ENCODE peak calls at places on chromosomes 3 and 15, in seven cellular contexts. Q is body of pancreas, N is tibial nerve, D is spleen, B is ovary, Z is IMR-90, S is breast epithelium. L is an unnamed sample. For H3K9me3, the result is how much of the 10 kb centered on the place peaks cover.

GRCh38 chr3:29758108-29759020 is 477.5 kb downstream of the RBMS3 start:
- DNase-seq in Q (peak), N (no peak), D (no peak), B (no peak), Z (peak), S (no peak), L (no peak)

GRCh38 chr15:98668566-98669308 is 20.4 kb downstream of the IGF1R start:
- DNase-seq in Q (no peak), N (no peak), D (no peak), B (no peak), Z (peak), S (no peak), L (no peak)

GRCh38 chr15:65981837-65982696 is 112.8 kb downstream of the RAB11A start:
- DNase-seq in Q (peak), N (no peak), D (peak), B (no peak), Z (no peak), S (no peak), L (no peak)

GRCh38 chr3:195117978-195118581 is 152.9 kb downstream of the XXYLT1 start:
- DNase-seq in Q (no peak), N (no peak), D (no peak), B (no peak), Z (peak), S (no peak), L (no peak)

GRCh38 chr3:131242201-131242600 is 139.4 kb upstream of the NUDT16 start:
- DNase-seq in Q (no peak), N (no peak), D (no peak), B (no peak), Z (no peak), S (no peak), L (no peak)

GRCh38 chr15:92079047-92079446 is 225.5 kb downstream of the SLCO3A1 start:
- DNase-seq in Q (no peak), N (no peak), D (no peak), B (no peak), Z (no peak), S (no peak), L (no peak)

GRCh38 chr3:13277860-13278531 is 142.1 kb downstream of the NUP210 start:
- DNase-seq in Q (no peak), N (no peak), D (peak), B (no peak), Z (peak), S (peak), L (no peak)

GRCh38 chr3:151863611-151864010 is 9.8 kb upstream of the SUCNR1 start:
- DNase-seq in Q (no peak), N (no peak), D (no peak), B (no peak), Z (peak), S (no peak), L (no peak)

GRCh38 chr3:24249523-24249922 is 245.1 kb downstream of the THRB start:
- DNase-seq in Q (no peak), N (no peak), D (no peak), B (no peak), Z (no peak), S (no peak), L (no peak)

GRCh38 chr3:43958005-43958770 is 267.4 kb downstream of the ABHD5 start:
- DNase-seq in Q (no peak), N (no peak), D (no peak), B (no peak), Z (no peak), S (no peak), L (no peak)

GRCh38 chr3:18556503-18556902 is 131.4 kb upstream of the SATB1 start:
- DNase-seq in Q (peak), N (no peak), D (no peak), B (no peak), Z (no peak), S (no peak), L (no peak)

GRCh38 chr3:44885618-44886017 is 11.2 kb downstream of the TGM4 start:
- DNase-seq in Q (no peak), N (no peak), D (no peak), B (no peak), Z (peak), S (no peak), L (no peak)

GRCh38 chr3:198097048-198097447 is 137.0 kb downstream of the LMLN start:
- DNase-seq in Q (no peak), N (no peak), D (no peak), B (no peak), Z (no peak), S (no peak), L (no peak)

GRCh38 chr15:43193710-43194109 is 8.5 kb downstream of the CCNDBP1 start:
- DNase-seq in Q (no peak), N (no peak), D (no peak), B (no peak), Z (no peak), S (no peak), L (no peak)

GRCh38 chr3:35760147-35760546 is 120.8 kb downstream of the ARPP21 start:
- DNase-seq in Q (no peak), N (no peak), D (no peak), B (no peak), Z (no peak), S (no peak), L (no peak)

GRCh38 chr15:39110336-39110735 is 470.5 kb upstream of the THBS1 start:
- DNase-seq in Q (no peak), N (no peak), D (no peak), B (no peak), Z (peak), S (no peak), L (no peak)

GRCh38 chr3:60652829-60653228 is 598.4 kb downstream of the FHIT start:
- DNase-seq in Q (no peak), N (no peak), D (no peak), B (no peak), Z (no peak), S (no peak), L (no peak)

GRCh38 chr3:195247863-195248189 is 23.1 kb downstream of the XXYLT1 start:
- DNase-seq in Q (no peak), N (no peak), D (peak), B (peak), Z (no peak), S (no peak), L (peak)

GRCh38 chr3:102180291-102180931 is 254.4 kb upstream of the ZPLD1 start:
- DNase-seq in Q (peak), N (no peak), D (no peak), B (no peak), Z (peak), S (no peak), L (no peak)

GRCh38 chr15:100189319-100189718 is 152.5 kb downstream of the ADAMTS17 start:
- DNase-seq in Q (no peak), N (no peak), D (no peak), B (no peak), Z (no peak), S (no peak), L (no peak)

GRCh38 chr3:18445421-18446066 is 20.4 kb upstream of the SATB1 start:
- DNase-seq in Q (peak), N (no peak), D (peak), B (no peak), Z (no peak), S (no peak), L (no peak)

GRCh38 chr15:29400701-29401100 is 131.1 kb upstream of the NSMCE3 start:
- DNase-seq in Q (no peak), N (no peak), D (no peak), B (no peak), Z (no peak), S (no peak), L (no peak)

GRCh38 chr3:65960087-65960486 is 78.6 kb downstream of the MAGI1 start:
- DNase-seq in Q (no peak), N (no peak), D (no peak), B (no peak), Z (peak), S (no peak), L (no peak)

GRCh38 chr3:173761161-173761560 is 363.6 kb downstream of the NLGN1 start:
- DNase-seq in Q (no peak), N (no peak), D (no peak), B (no peak), Z (no peak), S (no peak), L (no peak)

DNA sequence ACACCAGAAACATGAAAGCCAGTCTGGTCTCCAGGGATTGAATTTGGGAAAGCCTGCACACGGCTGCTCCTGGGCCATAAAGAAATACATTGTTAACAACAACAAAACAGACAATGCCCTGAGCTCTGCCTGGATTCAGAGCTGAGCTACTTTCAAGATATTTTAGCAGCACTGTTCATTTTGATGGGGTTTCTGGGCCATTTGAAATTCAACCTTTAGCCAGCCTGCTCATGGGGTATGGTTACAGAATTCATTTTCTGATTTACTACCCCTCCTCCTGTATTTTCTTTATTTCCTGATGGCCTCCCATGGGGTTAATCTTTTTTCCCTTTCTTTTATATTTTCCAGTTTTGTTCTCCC is 19.4 kb downstream of the NR2F2 start:
- DNase-seq in Q (no peak), N (no peak), D (no peak), B (no peak), Z (no peak), S (no peak), L (no peak)
- H3K4me3 ChIP-seq in Q (no peak), N (peak), D (no peak), B (peak), Z (no peak), S (no peak), L (no peak)

DNA sequence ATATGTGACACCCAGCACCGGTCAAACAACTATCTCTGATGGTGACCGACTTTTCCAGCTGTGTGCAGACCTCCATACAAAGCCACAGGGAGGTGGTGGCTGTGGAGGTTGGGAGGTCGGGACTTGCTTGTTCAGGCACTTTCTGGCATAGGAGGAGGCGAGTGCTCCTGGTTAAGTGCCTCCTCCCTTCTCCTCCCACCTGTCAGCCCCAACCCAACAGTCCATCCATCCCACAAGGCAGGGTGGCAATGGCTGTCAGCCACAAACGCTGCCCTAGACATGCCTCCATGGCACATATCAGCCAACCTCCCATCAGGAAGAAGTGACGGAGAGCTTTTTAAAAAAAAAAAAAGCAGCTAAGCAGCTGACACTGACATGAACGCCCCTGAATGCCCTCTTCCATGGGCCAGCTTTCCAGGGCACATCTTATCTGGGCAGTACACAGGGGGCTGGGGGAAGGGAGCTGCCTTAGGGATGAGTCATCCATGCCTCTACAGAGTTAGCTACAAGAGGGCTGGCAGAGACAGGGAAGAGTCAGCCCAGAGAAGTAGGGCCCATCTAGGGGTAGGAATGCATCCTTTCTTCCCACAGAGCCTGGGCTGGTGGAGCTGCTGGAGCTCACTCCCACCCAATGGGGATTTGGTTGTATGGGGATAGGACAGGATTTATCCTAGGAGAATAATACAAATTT is 41.2 kb downstream of the CCDC12 start:
- DNase-seq in Q (peak), N (no peak), D (peak), B (peak), Z (peak), S (peak), L (no peak)
- TF ChIP-seq POLR2A in Q (no peak), N (no peak), D (no peak), B (no peak), Z (no peak), S (no peak), L (no peak)

GRCh38 chr15:72475674-72476073 is 1.5 kb downstream of the ARIH1 start:
- DNase-seq in Q (no peak), N (no peak), D (no peak), B (no peak), Z (no peak), S (no peak), L (no peak)
- H3K9me3 ChIP-seq in Q (under half), N (under half), D (under half), B (under half), Z (under half), S (under half), L (under half)

GRCh38 chr15:101651753-101652097 is 456 bp downstream of the TM2D3 start:
- DNase-seq in Q (peak), N (no peak), D (no peak), B (no peak), Z (no peak), S (no peak), L (no peak)

GRCh38 chr15:101648356-101648755 is 3.8 kb downstream of the TM2D3 start:
- DNase-seq in Q (no peak), N (no peak), D (no peak), B (no peak), Z (no peak), S (no peak), L (no peak)

GRCh38 chr15:101652783-101653430 is 726 bp upstream of the TM2D3 start:
- DNase-seq in Q (no peak), N (no peak), D (peak), B (peak), Z (no peak), S (peak), L (peak)

GRCh38 chr15:101652098-101652782 is at the start of gene TM2D3:
- DNase-seq in Q (peak), N (peak), D (peak), B (peak), Z (peak), S (peak), L (peak)

GRCh38 chr15:101650145-101650544 is 2.0 kb downstream of the TM2D3 start:
- DNase-seq in Q (no peak), N (no peak), D (no peak), B (no peak), Z (no peak), S (no peak), L (no peak)
- H3K4me3 ChIP-seq in Q (no peak), N (no peak), D (no peak), B (no peak), Z (no peak), S (no peak), L (no peak)

GRCh38 chr3:50620846-50621245 is 3.9 kb downstream of the MAPKAPK3 start:
- DNase-seq in Q (no peak), N (no peak), D (no peak), B (no peak), Z (no peak), S (no peak), L (no peak)
- TF ChIP-seq POLR2A in Q (no peak), N (no peak), D (no peak), B (no peak), Z (no peak), S (no peak), L (no peak)

GRCh38 chr15:87144775-87145174 is 1065.1 kb downstream of the AGBL1 start:
- DNase-seq in Q (no peak), N (no peak), D (no peak), B (no peak), Z (peak), S (no peak), L (no peak)
- H3K9me3 ChIP-seq in Q (under half), N (under half), D (under half), B (under half), Z (under half), S (under half), L (under half)

GRCh38 chr15:50687302-50687902 is 805 bp upstream of the TRPM7 start:
- DNase-seq in Q (no peak), N (no peak), D (no peak), B (no peak), Z (no peak), S (no peak), L (no peak)
- H3K4me3 ChIP-seq in Q (no peak), N (peak), D (peak), B (peak), Z (peak), S (peak), L (peak)

DNA sequence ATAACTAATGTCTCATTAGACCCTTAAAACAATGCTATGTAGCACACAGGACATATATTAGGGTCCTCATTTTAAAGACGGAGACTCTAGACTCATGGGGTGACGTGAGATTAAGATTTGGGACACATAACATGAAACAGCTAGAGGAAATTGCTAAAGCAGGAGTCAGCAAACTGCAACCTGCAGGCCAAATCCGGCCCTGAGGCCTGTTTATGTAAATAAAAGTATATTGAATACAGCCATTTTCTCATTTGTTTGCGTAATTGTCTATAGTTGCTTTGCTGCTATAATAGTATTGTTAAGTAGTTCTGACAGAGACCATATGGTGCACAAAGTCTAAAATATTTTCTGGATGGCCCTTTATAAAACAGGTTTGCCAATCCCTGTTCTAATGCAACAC is 115.4 kb downstream of the TMCO5A start:
- DNase-seq in Q (no peak), N (no peak), D (no peak), B (no peak), Z (no peak), S (no peak), L (no peak)
- TF ChIP-seq POLR2A in Q (no peak), N (no peak), D (no peak), B (no peak), Z (no peak), S (no peak), L (no peak)

GRCh38 chr3:155101398-155101797 is 21.3 kb downstream of the MME start:
- DNase-seq in Q (peak), N (no peak), D (no peak), B (no peak), Z (peak), S (no peak), L (no peak)

GRCh38 chr3:155096303-155097008 is 16.3 kb downstream of the MME start:
- DNase-seq in Q (no peak), N (no peak), D (no peak), B (no peak), Z (no peak), S (no peak), L (no peak)

GRCh38 chr3:155097009-155097349 is 16.9 kb downstream of the MME start:
- DNase-seq in Q (no peak), N (no peak), D (no peak), B (no peak), Z (no peak), S (no peak), L (no peak)

GRCh38 chr3:155106059-155106458 is 25.9 kb downstream of the MME start:
- DNase-seq in Q (no peak), N (no peak), D (no peak), B (no peak), Z (peak), S (no peak), L (no peak)

DNA sequence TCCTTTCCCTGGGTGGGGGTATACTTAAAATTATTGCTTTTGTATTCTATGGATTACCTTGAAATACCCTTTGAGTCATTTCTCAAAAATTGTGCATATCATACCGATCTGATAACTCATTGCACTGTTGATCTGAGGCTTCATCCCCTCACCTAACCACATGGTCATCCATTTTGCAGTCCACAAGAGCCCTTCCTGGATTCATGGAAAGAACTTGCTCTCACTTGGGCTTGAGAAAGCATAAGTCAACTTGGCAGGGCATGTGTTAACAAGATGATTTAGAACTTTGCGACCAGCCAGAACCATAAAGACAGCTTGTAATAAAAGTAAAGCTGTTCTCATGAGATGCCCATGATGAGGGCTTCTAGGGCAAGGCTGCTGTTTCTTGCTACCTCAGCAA is 22.2 kb downstream of the MME start:
- DNase-seq in Q (no peak), N (no peak), D (no peak), B (no peak), Z (peak), S (no peak), L (no peak)
- H3K9me3 ChIP-seq in Q (under half), N (under half), D (under half), B (under half), Z (under half), S (under half), L (under half)

DNA sequence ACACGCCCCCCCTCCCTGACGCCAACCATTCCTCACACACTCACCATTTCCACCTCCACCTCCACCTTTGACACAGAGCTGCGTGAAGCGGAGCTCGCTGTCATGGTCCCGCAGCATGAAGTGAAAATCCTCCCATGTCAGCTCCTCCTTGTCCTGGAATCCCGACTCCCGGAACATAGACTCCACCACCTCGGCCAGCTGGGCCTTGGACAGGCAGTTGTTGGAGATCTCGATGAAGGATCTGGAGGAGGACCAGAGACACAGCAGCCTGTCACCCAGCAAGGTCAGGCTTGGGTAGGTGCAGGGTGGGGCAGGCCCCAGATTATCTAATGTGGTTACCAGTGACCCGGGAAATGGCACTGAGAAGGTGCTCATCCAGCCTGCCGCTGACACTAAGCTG is 12.2 kb downstream of the DUOX2 start:
- DNase-seq in Q (no peak), N (no peak), D (peak), B (no peak), Z (no peak), S (no peak), L (no peak)
- H3K4me3 ChIP-seq in Q (no peak), N (no peak), D (no peak), B (no peak), Z (no peak), S (no peak), L (no peak)

L was measured in vagina.